ENCODE peak calls at places on chromosomes 16 and 17, in ten cellular contexts. M, X, N, B, Q, W, C, V, F and K are unnamed samples.

GRCh38 chr17:59725691-59726090 is 18.2 kb downstream of the VMP1 start:
- DNase-seq in M (peak), X (no peak), N (no peak), B (no peak), Q (peak), W (no peak), C (no peak), V (no peak), F (no peak), K (no peak)

GRCh38 chr17:64413505-64413904 is 22.8 kb upstream of the PECAM1 start:
- DNase-seq in M (no peak), X (peak), N (no peak), B (no peak), Q (no peak), W (no peak), C (no peak), V (no peak), F (no peak), K (no peak)

GRCh38 chr17:37824534-37825485 is 80.0 kb upstream of the HNF1B start:
- DNase-seq in M (no peak), X (no peak), N (no peak), B (no peak), Q (peak), W (no peak), C (no peak), V (no peak), F (no peak), K (peak)

GRCh38 chr17:8001976-8002645 is at the start of gene GUCY2D:
- DNase-seq in M (no peak), X (no peak), N (no peak), B (no peak), Q (no peak), W (no peak), C (no peak), V (no peak), F (no peak), K (no peak)

GRCh38 chr16:23709536-23709935 is 3.5 kb downstream of the ERN2 start:
- DNase-seq in M (no peak), X (no peak), N (no peak), B (no peak), Q (no peak), W (no peak), C (no peak), V (no peak), F (no peak), K (no peak)

GRCh38 chr16:29028457-29029167 is 43.8 kb downstream of the LAT start:
- DNase-seq in M (no peak), X (no peak), N (no peak), B (no peak), Q (no peak), W (no peak), C (no peak), V (no peak), F (no peak), K (no peak)

GRCh38 chr16:19808061-19808621 is 76.5 kb downstream of the GPRC5B start:
- DNase-seq in M (no peak), X (no peak), N (no peak), B (no peak), Q (peak), W (no peak), C (no peak), V (no peak), F (no peak), K (no peak)

GRCh38 chr16:58551496-58551895 is 36.2 kb downstream of the SETD6 start:
- DNase-seq in M (no peak), X (no peak), N (no peak), B (no peak), Q (peak), W (no peak), C (no peak), V (no peak), F (no peak), K (no peak)

GRCh38 chr17:56880133-56880532 is 33.7 kb downstream of the TRIM25 start:
- DNase-seq in M (no peak), X (no peak), N (no peak), B (no peak), Q (no peak), W (no peak), C (no peak), V (no peak), F (no peak), K (no peak)